ENCODE peak calls at places on chromosomes 2 and 18, in four cellular contexts. V, Y, A and G are unnamed samples.

GRCh38 chr2:31213883-31214637 is 3.3 kb downstream of the CAPN14 start:
- DNase-seq in A (no peak), Y (no peak), V (no peak), G (no peak)

GRCh38 chr18:48948112-48949050 is 2.4 kb downstream of the SMAD7 start:
- DNase-seq in V (peak; percentile 76), Y (peak; percentile 73), A (peak; percentile 78), G (peak; percentile 77)

GRCh38 chr2:112915300-112916144 is 4.6 kb downstream of the IL37 start:
- DNase-seq in Y (no peak), A (no peak), V (no peak), G (no peak)

GRCh38 chr18:29874519-29875098 is 1167.9 kb downstream of the DSC3 start:
- DNase-seq in A (peak; percentile 53), Y (peak; percentile 16), V (no peak), G (no peak)

GRCh38 chr2:10839813-10840212 is 27.2 kb upstream of the PDIA6 start:
- DNase-seq in A (peak; percentile 12), Y (no peak), V (no peak), G (no peak)

GRCh38 chr2:39411186-39411944 is 25.7 kb downstream of the MAP4K3 start:
- DNase-seq in V (no peak), A (peak; percentile 85), Y (peak; percentile 97), G (no peak)

GRCh38 chr2:119592436-119592835 is 48.2 kb downstream of the CFAP221 start:
- DNase-seq in Y (no peak), A (no peak), V (no peak), G (no peak)

GRCh38 chr18:70166668-70167067 is 38.8 kb downstream of the RTTN start:
- DNase-seq in Y (no peak), A (peak; percentile 6), V (no peak), G (no peak)

GRCh38 chr2:66889632-66889882 is 454.6 kb downstream of the MEIS1 start:
- DNase-seq in Y (no peak), A (no peak), V (no peak), G (no peak)

GRCh38 chr2:176140520-176141317 is 10.6 kb upstream of the HOXD4 start:
- DNase-seq in A (peak; percentile 80), V (peak; percentile 87), Y (no peak), G (peak; percentile 56)

GRCh38 chr2:210198326-210198725 is 26.9 kb downstream of the ACADL start:
- DNase-seq in V (no peak), A (peak; percentile 46), Y (peak; percentile 53), G (no peak)

GRCh38 chr2:186827426-186827825 is 21.5 kb downstream of the ZSWIM2 start:
- DNase-seq in V (no peak), Y (peak; percentile 51), A (peak; percentile 73), G (no peak)

GRCh38 chr2:42371621-42372473 is 10.8 kb upstream of the COX7A2L start:
- DNase-seq in V (no peak), A (no peak), Y (no peak), G (no peak)

GRCh38 chr18:63342206-63342605 is 22.6 kb upstream of the BCL2 start:
- DNase-seq in V (no peak), Y (no peak), A (peak; percentile 35), G (no peak)

DNA sequence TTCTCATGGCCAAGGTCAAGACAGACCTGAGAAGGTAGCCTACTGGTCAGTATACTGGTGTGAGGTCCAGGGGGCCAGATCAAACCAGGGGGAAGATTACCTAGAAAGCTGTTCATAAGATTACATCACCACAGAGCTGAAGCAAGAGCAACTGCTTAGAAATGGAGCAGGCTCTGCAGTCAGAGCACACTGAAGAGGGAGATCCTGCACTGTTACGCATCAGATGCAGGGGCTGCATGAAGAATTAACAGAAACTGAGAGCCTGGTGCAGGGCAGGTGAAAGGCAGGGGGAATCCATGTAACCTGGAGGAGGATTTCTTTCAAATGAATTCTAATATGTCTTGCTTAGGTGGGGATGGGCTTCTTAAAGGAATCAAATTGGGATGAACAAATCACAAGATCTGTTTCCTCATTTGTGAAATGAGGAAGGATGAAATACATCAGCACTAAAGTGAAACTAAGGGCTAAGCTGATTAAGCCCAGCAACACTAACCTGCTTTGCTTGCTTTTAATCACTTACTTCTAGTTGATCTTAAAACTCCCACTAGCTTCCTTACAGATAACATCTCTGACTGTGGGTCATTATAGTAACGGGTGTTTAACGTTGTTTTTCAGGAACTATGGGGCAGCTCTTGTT is 74.3 kb upstream of the ADAM23 start:
- DNase-seq in A (no peak), Y (no peak), V (no peak), G (no peak)
- H3K4me3 ChIP-seq in A (no peak overlapping the region), Y (no peak overlapping the region), V (no peak overlapping the region), G (no peak overlapping the region)

GRCh38 chr2:143607446-143608110 is 478.4 kb downstream of the ARHGAP15 start:
- DNase-seq in A (no peak), V (no peak), Y (peak; percentile 43), G (no peak)
- H3K4me3 ChIP-seq in A (no peak overlapping the region), V (no peak overlapping the region), Y (no peak overlapping the region), G (no peak overlapping the region)

GRCh38 chr2:9178905-9179571 is 27.6 kb upstream of the ASAP2 start:
- DNase-seq in V (peak; percentile 79), A (peak; percentile 91), Y (peak; percentile 90), G (peak; percentile 75)

GRCh38 chr2:9184319-9184807 is 22.2 kb upstream of the ASAP2 start:
- DNase-seq in A (no peak), V (no peak), Y (no peak), G (peak; percentile 3)

GRCh38 chr2:9174771-9175441 is 31.7 kb upstream of the ASAP2 start:
- DNase-seq in V (no peak), A (peak; percentile 84), Y (peak; percentile 92), G (no peak)

GRCh38 chr2:9178110-9178904 is 28.3 kb upstream of the ASAP2 start:
- DNase-seq in A (no peak), Y (peak; percentile 44), V (no peak), G (peak; percentile 67)

GRCh38 chr2:9179572-9180201 is 26.9 kb upstream of the ASAP2 start:
- DNase-seq in V (peak; percentile 56), A (peak; percentile 88), Y (peak; percentile 93), G (peak; percentile 55)
- H3K4me3 ChIP-seq in V (no peak overlapping the region), A (no peak overlapping the region), Y (peak overlapping the region; percentile 15), G (peak overlapping the region; percentile 11)

GRCh38 chr2:135963841-135964240 is 21.6 kb downstream of the DARS1 start:
- DNase-seq in Y (peak; percentile 86), A (peak; percentile 49), V (no peak), G (no peak)

GRCh38 chr2:135965756-135966155 is 19.7 kb downstream of the DARS1 start:
- DNase-seq in A (no peak), V (no peak), Y (no peak), G (no peak)

GRCh38 chr2:135960150-135960549 is 25.3 kb downstream of the DARS1 start:
- DNase-seq in A (no peak), V (no peak), Y (no peak), G (no peak)

GRCh38 chr2:135962401-135963138 is 22.9 kb downstream of the DARS1 start:
- DNase-seq in V (no peak), A (no peak), Y (peak; percentile 12), G (no peak)

DNA sequence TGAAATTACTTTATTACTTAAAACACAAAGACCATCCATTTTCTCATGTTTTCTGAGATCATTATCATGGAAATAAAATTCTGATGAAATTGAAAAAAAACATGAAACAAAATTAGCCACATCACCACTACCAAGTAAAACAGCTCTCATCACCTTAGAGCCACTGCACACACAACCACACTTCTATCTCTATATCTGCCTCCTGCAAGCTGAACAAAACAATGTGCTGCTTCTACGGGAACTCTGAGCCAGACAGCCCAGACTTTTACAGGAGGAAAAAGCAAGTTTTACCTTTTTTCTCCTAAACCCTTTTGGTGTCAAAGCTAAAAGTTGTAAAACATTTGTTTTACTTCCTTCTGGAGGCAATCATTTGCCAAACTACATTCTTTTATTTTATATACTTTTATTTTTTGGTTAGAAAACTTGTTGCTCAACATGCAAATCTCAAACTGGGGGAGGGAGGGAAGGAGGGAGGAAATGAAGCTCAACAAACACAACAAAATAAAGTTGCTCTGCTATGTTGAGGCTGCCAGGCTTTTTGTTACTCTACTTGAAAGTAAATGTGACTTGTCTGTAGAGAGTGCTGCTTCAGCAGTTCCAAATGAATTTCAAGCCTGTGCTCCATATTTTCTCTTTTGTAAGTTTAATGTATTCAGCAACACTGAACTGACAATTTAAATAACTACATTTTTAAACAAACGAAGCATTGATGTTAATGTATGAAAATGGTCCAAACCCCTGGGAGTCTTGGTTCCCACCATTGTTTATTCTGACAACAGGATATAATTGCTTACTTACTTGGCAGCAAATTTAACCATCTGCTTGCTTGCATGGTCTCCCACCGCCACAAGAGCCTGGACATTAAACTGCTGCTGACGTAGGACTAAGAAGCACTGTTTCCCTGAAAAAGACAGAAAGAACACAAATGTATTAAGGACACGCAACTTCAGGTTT is 24.6 kb downstream of the DARS1 start:
- DNase-seq in Y (peak; percentile 80), A (peak; percentile 74), V (no peak), G (no peak)
- H3K4me3 ChIP-seq in Y (no peak overlapping the region), A (no peak overlapping the region), V (no peak overlapping the region), G (no peak overlapping the region)

DNA sequence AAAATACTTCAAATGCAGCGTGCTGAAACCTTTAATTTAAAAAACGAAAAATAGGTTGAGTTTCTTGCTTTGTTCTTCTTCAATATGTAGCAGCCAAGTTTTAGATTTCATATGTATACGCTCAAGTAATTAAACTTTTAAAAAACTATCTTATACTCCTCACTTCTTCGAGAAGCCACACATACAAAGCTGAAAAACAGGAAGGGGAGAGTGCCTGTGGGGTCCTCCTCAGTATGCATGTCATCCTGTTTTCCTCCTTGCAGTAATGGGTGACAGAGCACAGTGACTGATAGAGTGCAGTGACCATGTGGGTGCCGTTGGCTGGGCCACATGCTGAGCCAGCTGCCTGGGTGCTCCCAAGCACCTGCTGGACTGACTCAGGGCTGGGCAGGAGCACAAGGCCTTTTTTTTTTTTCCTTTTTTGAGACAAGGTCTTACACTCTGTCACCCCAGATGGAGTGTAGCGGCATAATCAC is 33.3 kb downstream of the UXS1 start:
- DNase-seq in A (no peak), V (no peak), Y (no peak), G (no peak)
- H3K4me3 ChIP-seq in A (no peak overlapping the region), V (no peak overlapping the region), Y (no peak overlapping the region), G (no peak overlapping the region)

DNA sequence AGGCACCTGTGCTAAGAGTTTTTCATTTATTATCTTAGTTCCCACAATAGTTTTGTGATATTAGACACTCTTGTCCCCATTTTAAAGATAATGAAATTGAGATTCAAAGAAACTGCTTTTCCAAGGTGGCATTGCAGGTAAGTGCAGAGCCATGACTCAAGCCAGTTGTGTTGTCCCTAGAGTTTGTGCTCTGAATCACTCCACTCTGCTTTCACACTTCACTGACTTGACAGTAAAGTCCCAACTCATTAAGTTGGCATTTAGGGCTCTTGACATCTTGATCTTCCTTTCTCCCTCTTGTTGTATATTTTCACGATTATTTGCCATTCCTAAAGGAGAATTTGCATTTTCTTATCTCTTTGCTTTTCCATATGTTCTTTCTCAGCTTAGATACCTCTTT is 114.3 kb downstream of the DIS3L2 start:
- DNase-seq in A (no peak), Y (peak; percentile 5), V (no peak), G (no peak)
- H3K4me3 ChIP-seq in A (no peak overlapping the region), Y (no peak overlapping the region), V (no peak overlapping the region), G (no peak overlapping the region)

GRCh38 chr18:57441395-57441794 is 6.2 kb downstream of the ONECUT2 start:
- DNase-seq in Y (peak; percentile 10), V (no peak), A (no peak), G (no peak)
- H3K4me3 ChIP-seq in Y (no peak overlapping the region), V (no peak overlapping the region), A (peak overlapping the region; percentile 10), G (no peak overlapping the region)